ENCODE peak calls at places on chromosomes 6 and 20, in six cellular contexts. N is keratinocyte, Q is breast epithelium, V is sigmoid colon, Y is epithelial cell of esophagus, E is Peyer's patch. M is an unnamed sample.

GRCh38 chr20:14879020-14879697 is 541.7 kb upstream of the FLRT3 start:
- DNase-seq in Y (peak; percentile 95), Q (no peak), V (no peak), E (no peak), N (peak; percentile 85), M (peak; percentile 61)

GRCh38 chr20:35171753-35172433 is at the start of gene PROCR:
- DNase-seq in Q (peak; percentile 86), N (peak; percentile 94), E (peak; percentile 89), Y (peak; percentile 100), V (peak; percentile 95), M (peak; percentile 58)

GRCh38 chr20:49691818-49692568 is 21.7 kb downstream of the B4GALT5 start:
- DNase-seq in N (no peak), V (no peak), Q (no peak), Y (no peak), E (no peak), M (no peak)

GRCh38 chr6:149228276-149228962 is 89.1 kb upstream of the TAB2 start:
- DNase-seq in Q (no peak), Y (no peak), N (no peak), E (no peak), V (no peak), M (no peak)

GRCh38 chr6:43836507-43836906 is 66.5 kb downstream of the VEGFA start:
- DNase-seq in V (no peak), E (no peak), N (no peak), Q (no peak), Y (peak; percentile 38), M (no peak)

GRCh38 chr6:134686071-134686470 is 263.8 kb downstream of the ALDH8A1 start:
- DNase-seq in Y (peak; percentile 88), Q (no peak), N (no peak), V (no peak), E (no peak), M (peak; percentile 95)

GRCh38 chr20:3172126-3172932 is 1.0 kb downstream of the LZTS3 start:
- DNase-seq in Q (no peak), N (no peak), E (no peak), Y (no peak), V (peak; percentile 55), M (no peak)

GRCh38 chr6:48098923-48099322 is 12.1 kb downstream of the PTCHD4 start:
- DNase-seq in N (no peak), Y (no peak), E (no peak), Q (no peak), V (no peak), M (no peak)

GRCh38 chr6:101393291-101394251 is at the start of gene GRIK2:
- DNase-seq in V (no peak), E (peak; percentile 43), Q (no peak), N (no peak), Y (peak; percentile 55), M (no peak)

GRCh38 chr6:12327391-12327790 is 37.2 kb downstream of the EDN1 start:
- DNase-seq in Y (peak; percentile 90), N (no peak), V (no peak), E (no peak), Q (no peak), M (peak; percentile 78)

GRCh38 chr6:138945354-138945753 is 42.7 kb downstream of the REPS1 start:
- DNase-seq in Q (no peak), V (no peak), Y (peak; percentile 5), N (no peak), E (no peak), M (no peak)
- TF ChIP-seq CTCF in Q (no peak), V (no peak), Y (no peak), N (peak; percentile 5), E (no peak), M (peak; percentile 30)

GRCh38 chr20:52104546-52105044 is 87.0 kb downstream of the ZFP64 start:
- DNase-seq in N (no peak), Q (no peak), E (no peak), V (no peak), Y (peak; percentile 19), M (no peak)

GRCh38 chr20:52103911-52104545 is 87.6 kb downstream of the ZFP64 start:
- DNase-seq in Q (no peak), N (no peak), Y (no peak), V (peak; percentile 62), E (no peak), M (no peak)

GRCh38 chr20:52102126-52102525 is 89.5 kb downstream of the ZFP64 start:
- DNase-seq in E (no peak), N (no peak), Y (no peak), V (no peak), Q (no peak), M (no peak)

GRCh38 chr20:52103469-52103910 is 88.1 kb downstream of the ZFP64 start:
- DNase-seq in Q (no peak), V (no peak), Y (peak; percentile 52), E (no peak), N (peak; percentile 77), M (no peak)

GRCh38 chr20:52102559-52102958 is 89.0 kb downstream of the ZFP64 start:
- DNase-seq in V (no peak), Y (no peak), N (no peak), Q (no peak), E (no peak), M (no peak)
- H3K4me3 ChIP-seq in V (no peak overlapping the region), Y (no peak overlapping the region), N (no peak overlapping the region), Q (no peak overlapping the region), E (no peak overlapping the region), M (no peak overlapping the region)

DNA sequence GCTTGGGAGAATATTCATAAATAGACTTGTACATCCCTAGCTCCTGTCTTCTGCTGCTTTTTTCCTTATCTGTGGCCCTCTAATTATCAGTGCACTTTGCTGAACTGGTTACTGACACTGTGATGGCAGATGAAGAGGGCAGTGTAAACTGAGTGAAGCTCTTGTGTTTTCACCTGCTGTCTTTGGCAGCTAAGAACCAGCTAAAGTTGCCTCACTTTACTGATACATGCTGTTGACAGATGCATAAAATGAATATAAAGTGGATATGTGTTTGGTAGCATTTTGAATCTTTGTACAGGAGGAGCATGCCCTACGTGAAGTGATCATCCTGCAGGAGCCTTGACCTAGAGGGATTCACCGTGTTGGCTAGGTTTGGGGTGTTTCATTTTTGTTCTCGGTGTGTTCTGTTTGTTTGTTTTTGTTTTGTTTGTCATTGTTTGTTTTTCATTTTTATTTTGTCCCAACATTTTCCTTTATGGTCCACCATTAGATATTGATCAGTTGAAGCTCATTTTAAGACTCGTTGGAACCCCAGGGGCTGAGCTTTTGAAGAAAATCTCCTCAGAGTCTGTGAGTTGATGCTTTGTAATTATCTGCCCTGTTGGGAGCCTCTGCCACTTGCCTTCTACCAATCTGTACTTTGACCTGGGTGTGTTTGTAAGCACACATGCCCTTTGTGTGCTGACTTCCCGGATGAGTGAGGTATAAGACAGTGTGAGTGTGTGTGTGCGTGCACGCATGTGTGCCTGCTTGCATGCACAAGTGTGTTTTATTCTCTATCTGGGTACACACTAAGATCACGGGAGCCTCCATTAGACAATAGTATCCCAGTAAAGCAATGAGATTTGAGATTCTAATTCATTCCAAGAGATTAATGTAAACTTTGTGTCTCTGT is 34.6 kb upstream of the MAPK13 start:
- DNase-seq in Q (no peak), V (no peak), N (no peak), Y (no peak), E (peak; percentile 84), M (no peak)
- TF ChIP-seq CTCF in Q (no peak), V (no peak), N (no peak), Y (no peak), E (no peak), M (no peak)

DNA sequence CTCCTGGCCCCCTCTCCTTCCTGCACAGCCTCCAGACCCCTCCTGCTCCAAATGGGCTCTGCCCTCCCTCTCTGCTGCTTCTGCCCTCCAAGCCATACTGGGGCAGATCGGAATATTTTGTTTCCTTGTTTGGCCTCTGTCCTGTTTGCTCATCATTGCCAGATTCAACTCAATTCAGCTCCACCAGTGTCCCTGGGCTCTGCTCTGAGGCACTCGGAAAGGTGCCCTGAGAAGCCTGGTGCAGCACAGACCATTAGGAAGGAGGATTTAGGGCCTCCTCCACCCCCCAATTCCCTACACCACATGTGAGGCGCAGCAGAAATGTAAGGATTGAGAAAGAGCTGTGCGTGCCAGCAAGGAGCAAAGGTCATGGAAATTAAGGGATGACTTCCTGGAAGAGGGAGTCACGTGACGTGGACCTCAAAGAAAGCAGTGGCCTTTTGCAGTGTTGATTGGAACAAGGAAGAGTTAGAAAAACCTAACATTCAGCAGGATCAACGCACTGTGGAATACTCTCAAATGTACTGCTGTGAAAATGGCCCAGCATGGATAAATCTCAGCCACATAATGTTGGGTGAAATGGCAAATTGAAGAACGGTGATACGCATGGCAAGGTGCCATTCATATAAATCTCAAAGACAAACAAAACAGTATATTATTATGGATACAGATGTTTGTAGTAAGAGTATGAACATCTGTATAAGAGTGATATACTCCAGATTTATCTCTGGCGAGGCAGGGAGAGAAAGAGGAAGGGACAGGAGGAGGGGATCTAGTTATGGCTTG is 229.5 kb upstream of the RNF24 start:
- DNase-seq in N (no peak), E (peak; percentile 85), Q (no peak), V (no peak), Y (no peak), M (no peak)
- H3K4me3 ChIP-seq in N (no peak overlapping the region), E (no peak overlapping the region), Q (no peak overlapping the region), V (no peak overlapping the region), Y (no peak overlapping the region), M (no peak overlapping the region)

GRCh38 chr6:41896280-41896679 is 1.1 kb upstream of the USP49 start:
- DNase-seq in N (no peak), Y (no peak), Q (no peak), E (no peak), V (no peak), M (no peak)

DNA sequence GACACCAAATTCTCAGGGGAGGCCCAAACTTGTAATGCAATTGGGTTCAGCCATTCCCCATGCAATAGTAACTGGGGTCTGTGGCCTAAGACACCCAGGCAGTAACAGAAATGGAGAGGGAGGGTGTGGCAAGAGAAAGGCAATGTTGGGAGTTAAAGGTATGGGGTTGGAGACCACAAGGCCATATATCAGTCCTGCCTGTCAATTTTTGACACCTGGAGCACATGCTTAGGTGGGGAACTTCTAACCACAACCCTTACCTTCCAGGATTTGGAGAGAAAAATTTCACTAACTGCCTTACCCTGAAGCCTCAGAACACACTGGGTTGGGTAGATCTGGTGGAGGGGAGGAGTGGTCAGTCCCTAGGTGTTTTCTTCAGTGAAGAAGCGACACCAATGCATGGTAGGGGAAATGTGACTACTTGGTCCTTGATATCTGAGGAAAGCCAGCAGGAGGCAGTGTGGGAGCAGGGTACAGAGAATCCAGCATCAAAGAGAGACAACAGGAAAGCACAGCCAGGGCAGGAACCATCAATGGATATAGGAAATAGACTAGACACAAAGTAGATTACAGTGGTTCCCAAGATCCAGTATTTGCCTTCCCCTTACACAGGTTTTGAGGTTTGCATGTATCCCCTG is 6.8 kb upstream of the USP49 start:
- DNase-seq in E (peak; percentile 57), Q (no peak), Y (no peak), N (no peak), V (no peak), M (no peak)
- TF ChIP-seq CTCF in E (peak; percentile 44), Q (no peak), Y (peak; percentile 21), N (peak; percentile 55), V (no peak), M (peak; percentile 70)

GRCh38 chr6:129206761-129207330 is 323.9 kb downstream of the LAMA2 start:
- DNase-seq in Y (no peak), Q (no peak), E (no peak), V (no peak), N (no peak), M (no peak)
- H3K4me3 ChIP-seq in Y (no peak overlapping the region), Q (no peak overlapping the region), E (no peak overlapping the region), V (no peak overlapping the region), N (no peak overlapping the region), M (no peak overlapping the region)

M was measured in epithelial cell of proximal tubule.